ENCODE peak calls at places on chromosomes 6 and 20, in five cellular contexts. W is GM23338, K is A673, L is left ventricle myocardium inferior, X is psoas muscle. I is an unnamed sample. For H3K4me1, the result is how much of the 10 kb centered on the place peaks cover.

GRCh38 chr6:133701633-133702331 is 187.1 kb upstream of the TCF21 start:
- DNase-seq in L (peak), X (no peak), K (no peak), W (no peak), I (peak)

GRCh38 chr6:100504786-100505737 is 40.3 kb upstream of the SIM1 start:
- DNase-seq in K (no peak), W (peak), L (no peak), X (no peak), I (no peak)

GRCh38 chr6:106508836-106509235 is 120.5 kb downstream of the RTN4IP1 start:
- DNase-seq in L (no peak), K (no peak), X (no peak), W (no peak), I (no peak)

GRCh38 chr6:81086931-81087330 is 665.5 kb downstream of the TENT5A start:
- DNase-seq in L (no peak), K (no peak), W (no peak), X (no peak), I (no peak)

GRCh38 chr20:16975682-16976081 is 227.5 kb downstream of the OTOR start:
- DNase-seq in K (no peak), W (no peak), L (no peak), X (no peak), I (no peak)

GRCh38 chr20:48704761-48705160 is 123.0 kb downstream of the PREX1 start:
- DNase-seq in X (no peak), L (no peak), K (no peak), W (no peak), I (no peak)

GRCh38 chr6:21082091-21082490 is 511.5 kb upstream of the SOX4 start:
- DNase-seq in W (no peak), X (no peak), L (no peak), K (no peak), I (no peak)

GRCh38 chr6:134757911-134758361 is 192.0 kb downstream of the ALDH8A1 start:
- DNase-seq in L (no peak), X (no peak), K (no peak), W (peak), I (no peak)

GRCh38 chr6:125041740-125042459 is 79.7 kb downstream of the RNF217 start:
- DNase-seq in L (no peak), K (no peak), W (no peak), X (no peak), I (no peak)

GRCh38 chr6:160457843-160458242 is 109.7 kb downstream of the SLC22A3 start:
- DNase-seq in W (no peak), L (no peak), K (no peak), X (no peak), I (no peak)

GRCh38 chr20:8132015-8132631 is at the start of gene PLCB1:
- DNase-seq in X (peak), L (peak), W (peak), K (peak), I (peak)

GRCh38 chr20:37516697-37517370 is 4.2 kb upstream of the NNAT start:
- DNase-seq in X (no peak), L (no peak), W (no peak), K (peak), I (no peak)

GRCh38 chr6:83113258-83113657 is 45.8 kb downstream of the DOP1A start:
- DNase-seq in X (no peak), L (no peak), K (no peak), W (no peak), I (no peak)

GRCh38 chr6:15905488-15906392 is 223.1 kb upstream of the MYLIP start:
- DNase-seq in W (no peak), X (no peak), K (no peak), L (no peak), I (no peak)

GRCh38 chr6:83722876-83723275 is 14.0 kb upstream of the SNAP91 start:
- DNase-seq in K (no peak), X (no peak), L (no peak), W (no peak), I (no peak)

GRCh38 chr20:17281478-17281877 is 54.6 kb downstream of the PCSK2 start:
- DNase-seq in L (no peak), K (peak), X (no peak), W (peak), I (no peak)

GRCh38 chr6:157442296-157442695 is 61.3 kb downstream of the ZDHHC14 start:
- DNase-seq in L (no peak), W (no peak), X (no peak), K (peak), I (no peak)

GRCh38 chr6:148419430-148419829 is 76.8 kb downstream of the SASH1 start:
- DNase-seq in W (no peak), X (no peak), K (no peak), L (no peak), I (no peak)

GRCh38 chr6:158270389-158271127 is 41.7 kb upstream of the TULP4 start:
- DNase-seq in W (no peak), K (no peak), X (no peak), L (no peak), I (no peak)

GRCh38 chr20:33653218-33653899 is 8.8 kb upstream of the C20orf144 start:
- DNase-seq in L (peak), K (peak), X (no peak), W (peak), I (peak)

GRCh38 chr6:154958469-154958868 is 36.6 kb upstream of the TIAM2 start:
- DNase-seq in W (no peak), X (no peak), K (no peak), L (no peak), I (no peak)

GRCh38 chr6:12137480-12137879 is 125.4 kb downstream of the HIVEP1 start:
- DNase-seq in L (peak), K (peak), W (no peak), X (no peak), I (peak)

GRCh38 chr6:43355862-43356590 is 13.4 kb downstream of the ZNF318 start:
- DNase-seq in L (no peak), W (peak), X (no peak), K (peak), I (no peak)

GRCh38 chr6:30744054-30744805 is at the start of gene IER3:
- DNase-seq in X (peak), K (peak), L (peak), W (peak), I (peak)

GRCh38 chr6:110875548-110876169 is 1.1 kb downstream of the AMD1 start:
- DNase-seq in L (peak), K (peak), X (peak), W (peak), I (peak)

GRCh38 chr20:41776450-41776849 is 158.3 kb upstream of the CHD6 start:
- DNase-seq in W (no peak), L (no peak), K (peak), X (no peak), I (no peak)

GRCh38 chr6:659716-660581 is 3.0 kb upstream of the HUS1B start:
- DNase-seq in W (peak), X (no peak), L (no peak), K (peak), I (no peak)

GRCh38 chr6:33833599-33833998 is 29.8 kb upstream of the MLN start:
- DNase-seq in K (no peak), X (no peak), W (no peak), L (no peak), I (no peak)

GRCh38 chr6:147752686-147753418 is 244.4 kb downstream of the SAMD5 start:
- DNase-seq in W (no peak), L (no peak), K (no peak), X (no peak), I (no peak)

GRCh38 chr6:1175877-1176276 is 136.0 kb upstream of the FOXQ1 start:
- DNase-seq in X (no peak), K (no peak), W (peak), L (no peak), I (no peak)

GRCh38 chr20:63953764-63954429 is 2.3 kb downstream of the UCKL1 start:
- DNase-seq in L (no peak), X (no peak), W (no peak), K (no peak), I (no peak)
- H3K4me1 ChIP-seq in L (half or more), X (half or more), W (under half), K (under half), I (half or more)

GRCh38 chr6:31979238-31979898 is 2.5 kb upstream of the C4A start:
- DNase-seq in L (no peak), X (no peak), K (no peak), W (no peak), I (no peak)

GRCh38 chr6:31977816-31978431 is 3.9 kb upstream of the C4A start:
- DNase-seq in W (no peak), L (no peak), K (no peak), X (no peak), I (no peak)

GRCh38 chr6:31978831-31979230 is 3.0 kb upstream of the C4A start:
- DNase-seq in L (no peak), W (no peak), K (no peak), X (no peak), I (no peak)
- H3K4me3 ChIP-seq in L (no peak), W (no peak), K (no peak), X (no peak), I (no peak)

GRCh38 chr6:24778121-24778520 is 3.4 kb downstream of the GMNN start:
- DNase-seq in W (no peak), L (no peak), X (no peak), K (no peak), I (no peak)

GRCh38 chr6:24780206-24780605 is 5.5 kb downstream of the GMNN start:
- DNase-seq in K (no peak), W (no peak), X (no peak), L (no peak), I (no peak)

GRCh38 chr6:24777227-24777626 is 2.5 kb downstream of the GMNN start:
- DNase-seq in K (no peak), L (no peak), W (no peak), X (no peak), I (no peak)

GRCh38 chr6:24779416-24779815 is 4.7 kb downstream of the GMNN start:
- DNase-seq in W (no peak), L (no peak), X (no peak), K (no peak), I (no peak)

DNA sequence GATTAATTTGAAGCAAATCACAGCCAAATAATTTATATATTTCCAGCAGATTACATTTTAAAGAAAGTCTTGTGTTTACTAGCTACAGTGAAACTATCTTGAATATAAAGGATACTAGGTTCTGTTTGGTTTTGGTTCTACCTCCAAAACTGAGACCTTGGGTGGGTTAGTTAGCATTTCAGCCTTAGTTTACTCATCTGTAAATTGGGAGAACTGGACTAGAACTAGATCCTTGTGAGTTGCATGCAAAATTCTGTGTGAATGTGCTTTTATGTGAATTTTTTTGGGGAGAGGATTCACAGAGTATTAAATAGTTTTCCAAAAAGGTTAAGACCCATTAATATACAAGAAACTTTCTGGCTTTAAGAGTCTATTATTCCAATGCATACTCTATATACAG is 4.1 kb downstream of the GMNN start:
- DNase-seq in X (no peak), L (no peak), W (no peak), K (no peak), I (no peak)
- H3K4me1 ChIP-seq in X (under half), L (under half), W (under half), K (under half), I (under half)

GRCh38 chr6:169212436-169212835 is 41.2 kb downstream of the THBS2 start:
- DNase-seq in K (no peak), X (no peak), L (no peak), W (no peak), I (no peak)
- H3K4me3 ChIP-seq in K (peak), X (peak), L (peak), W (peak), I (no peak)

GRCh38 chr6:41502607-41503434 is 43.4 kb upstream of the FOXP4 start:
- DNase-seq in X (peak), K (peak), W (peak), L (peak), I (no peak)

GRCh38 chr6:41504526-41505021 is 41.6 kb upstream of the FOXP4 start:
- DNase-seq in L (no peak), K (no peak), X (no peak), W (peak), I (no peak)

GRCh38 chr6:41505084-41506049 is 40.8 kb upstream of the FOXP4 start:
- DNase-seq in X (peak), W (peak), L (peak), K (peak), I (peak)

GRCh38 chr6:41503841-41504525 is 42.2 kb upstream of the FOXP4 start:
- DNase-seq in K (no peak), X (no peak), L (peak), W (peak), I (no peak)

GRCh38 chr6:41503435-41503768 is 42.8 kb upstream of the FOXP4 start:
- DNase-seq in W (no peak), K (no peak), X (no peak), L (no peak), I (no peak)
- H3K4me1 ChIP-seq in W (under half), K (under half), X (under half), L (under half), I (under half)

DNA sequence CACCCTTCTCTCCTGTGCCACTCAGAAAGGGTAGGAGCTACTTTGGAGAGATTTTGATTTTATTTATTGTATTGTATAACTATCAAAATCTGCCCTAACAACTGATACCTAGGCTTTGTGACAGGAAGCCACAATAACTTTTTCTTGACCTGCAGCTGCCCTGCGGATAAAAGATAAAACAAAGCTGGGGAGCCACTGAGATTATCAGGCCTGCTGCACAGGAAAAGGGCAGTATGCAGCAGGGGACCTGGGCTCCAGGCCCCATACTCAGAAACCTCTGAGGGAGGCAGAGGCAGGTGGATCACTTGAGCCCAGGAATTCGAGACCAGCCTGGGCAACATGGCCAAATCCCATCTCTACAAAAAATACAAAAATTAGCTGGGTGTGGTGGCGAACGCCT is 980 bp upstream of the SNX21 start:
- DNase-seq in W (no peak), K (no peak), L (no peak), X (peak), I (no peak)
- H3K4me3 ChIP-seq in W (no peak), K (no peak), L (peak), X (peak), I (no peak)

GRCh38 chr6:3014675-3015066 is 15.0 kb downstream of the NQO2 start:
- DNase-seq in X (no peak), K (no peak), L (no peak), W (no peak), I (no peak)
- H3K4me1 ChIP-seq in X (under half), K (under half), L (under half), W (under half), I (under half)

DNA sequence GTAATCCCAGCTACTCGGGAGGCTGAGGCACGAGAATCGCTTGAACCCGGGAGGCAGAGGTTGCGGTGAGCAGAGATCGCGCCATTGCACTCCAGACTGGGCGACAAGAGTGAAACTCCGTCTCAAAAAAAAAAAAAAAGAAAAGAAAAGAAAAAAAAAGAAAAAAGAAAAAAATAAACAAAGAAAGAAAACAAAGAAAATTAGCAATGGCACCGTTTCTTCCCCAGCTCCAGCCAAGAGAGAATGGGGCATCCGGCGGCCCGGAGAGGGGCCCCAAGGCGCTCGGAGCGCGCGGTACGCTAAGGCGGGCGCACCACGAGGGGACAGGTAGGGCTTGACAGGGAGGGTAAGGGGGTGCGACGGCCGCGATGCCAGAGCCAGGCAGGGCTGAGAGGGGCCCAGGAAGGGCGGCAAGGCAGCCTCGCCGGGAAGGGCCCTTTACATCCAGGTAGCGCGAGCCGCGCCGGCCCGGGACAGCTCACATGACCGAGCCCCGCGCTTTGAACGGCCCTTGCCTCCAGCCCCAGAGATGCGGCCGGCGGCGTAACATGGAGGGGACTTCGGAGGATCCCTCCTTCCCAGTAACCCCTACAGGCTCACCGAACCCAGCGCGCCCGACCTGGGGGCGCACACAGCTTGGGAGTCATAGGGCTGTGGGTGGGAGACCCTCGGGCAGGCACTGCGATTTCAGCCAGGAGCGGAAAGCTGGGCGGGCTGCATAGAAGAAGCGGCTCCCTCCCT is 1.4 kb downstream of the BMP7 start:
- DNase-seq in X (no peak), L (no peak), K (no peak), W (peak), I (no peak)
- H3K4me3 ChIP-seq in X (no peak), L (peak), K (peak), W (peak), I (no peak)

GRCh38 chr20:60715172-60715571 is 536.9 kb upstream of the CDH4 start:
- DNase-seq in X (no peak), W (peak), K (no peak), L (no peak), I (no peak)
- H3K4me1 ChIP-seq in X (under half), W (under half), K (under half), L (under half), I (under half)

DNA sequence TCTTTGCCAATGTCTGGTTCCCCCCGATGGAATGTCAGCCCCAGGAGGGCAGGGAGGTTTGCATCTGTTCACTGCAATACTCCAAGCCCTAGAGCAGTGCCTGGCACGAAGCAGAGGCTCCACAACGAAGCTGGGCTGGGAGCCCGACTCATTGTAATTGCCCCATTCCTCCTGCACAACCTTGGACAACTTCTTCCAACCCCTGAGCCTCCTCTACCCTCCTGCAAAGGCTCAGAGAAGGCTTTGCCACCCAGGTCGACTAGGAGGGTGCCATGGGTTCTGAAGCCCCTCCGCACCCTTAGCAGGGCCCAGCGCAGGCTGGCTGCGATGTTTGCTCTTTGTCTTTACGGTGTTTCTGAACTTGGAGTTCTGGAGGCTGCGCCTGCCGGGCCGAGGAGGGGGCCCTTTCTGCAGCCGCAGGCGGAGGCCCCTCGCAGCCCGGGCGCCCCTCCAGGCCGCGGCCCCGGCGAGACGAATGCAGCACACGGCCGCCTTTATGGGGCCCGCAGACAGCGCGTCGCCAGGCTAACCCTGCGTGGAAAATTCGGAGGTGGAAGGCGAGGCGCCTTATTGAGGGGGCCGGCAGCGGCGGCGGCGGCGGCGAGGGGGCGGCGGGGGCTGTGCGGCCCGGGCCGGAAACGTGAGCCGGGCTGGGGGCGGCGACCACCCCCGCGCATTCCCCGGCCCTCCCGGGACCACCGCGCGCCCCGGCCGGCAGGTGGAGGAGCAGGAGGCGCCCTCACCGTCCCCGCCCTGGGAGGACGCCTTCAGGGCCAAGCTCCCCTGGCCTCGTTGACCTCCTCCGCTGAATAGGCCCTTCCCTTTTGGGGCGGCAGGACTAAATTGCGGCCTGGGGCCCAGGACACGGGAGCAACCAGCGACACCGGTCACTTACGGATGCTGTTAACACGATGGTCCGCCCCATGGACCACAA is 27.0 kb downstream of the SNAI1 start:
- DNase-seq in X (no peak), W (peak), K (no peak), L (no peak), I (no peak)
- H3K4me3 ChIP-seq in X (peak), W (peak), K (no peak), L (peak), I (no peak)

I was measured in mucosa of descending colon.